ENCODE peak calls at places on chromosome 20, in ten cellular contexts. One of them, this sample, is unnamed.

GRCh38 chr20:21106171-21106694 is at the start of gene LINC00237:
- DNase-seq in neural progenitor cell: peak
- DNase-seq in ovary: no peak
- DNase-seq in uterus: no peak
- DNase-seq in left lung: no peak
- DNase-seq in astrocyte of the spinal cord: no peak
- DNase-seq in fibroblast of lung: no peak
- DNase-seq in right atrium auricular region: no peak
- DNase-seq in mucosa of descending colon: no peak
- DNase-seq in SK-N-SH: peak
- DNase-seq in this sample: no peak

GRCh38 chr20:22499475-22500174 is 84.7 kb downstream of the FOXA2 start:
- DNase-seq in neural progenitor cell: no peak
- DNase-seq in uterus: no peak
- DNase-seq in right atrium auricular region: no peak
- DNase-seq in left lung: no peak
- DNase-seq in ovary: no peak
- DNase-seq in astrocyte of the spinal cord: no peak
- DNase-seq in SK-N-SH: no peak
- DNase-seq in fibroblast of lung: no peak
- DNase-seq in mucosa of descending colon: peak
- DNase-seq in this sample: no peak

GRCh38 chr20:8368680-8369079 is 236.6 kb downstream of the PLCB1 start:
- DNase-seq in neural progenitor cell: no peak
- DNase-seq in mucosa of descending colon: no peak
- DNase-seq in SK-N-SH: no peak
- DNase-seq in left lung: no peak
- DNase-seq in right atrium auricular region: no peak
- DNase-seq in astrocyte of the spinal cord: no peak
- DNase-seq in ovary: no peak
- DNase-seq in fibroblast of lung: no peak
- DNase-seq in uterus: no peak
- DNase-seq in this sample: no peak

GRCh38 chr20:53608071-53608455 is 14.4 kb upstream of the ZNF217 start:
- DNase-seq in uterus: no peak
- DNase-seq in ovary: peak
- DNase-seq in neural progenitor cell: no peak
- DNase-seq in right atrium auricular region: peak
- DNase-seq in SK-N-SH: no peak
- DNase-seq in fibroblast of lung: no peak
- DNase-seq in astrocyte of the spinal cord: no peak
- DNase-seq in left lung: no peak
- DNase-seq in mucosa of descending colon: no peak
- DNase-seq in this sample: peak

GRCh38 chr20:24096256-24096655 is 107.7 kb upstream of the GGTLC1 start:
- DNase-seq in ovary: no peak
- DNase-seq in uterus: no peak
- DNase-seq in right atrium auricular region: no peak
- DNase-seq in astrocyte of the spinal cord: no peak
- DNase-seq in neural progenitor cell: peak
- DNase-seq in mucosa of descending colon: no peak
- DNase-seq in SK-N-SH: no peak
- DNase-seq in left lung: no peak
- DNase-seq in fibroblast of lung: no peak
- DNase-seq in this sample: no peak

GRCh38 chr20:2653511-2654383 is 1.3 kb downstream of the NOP56 start:
- DNase-seq in right atrium auricular region: no peak
- DNase-seq in neural progenitor cell: no peak
- DNase-seq in left lung: no peak
- DNase-seq in ovary: no peak
- DNase-seq in fibroblast of lung: no peak
- DNase-seq in SK-N-SH: no peak
- DNase-seq in astrocyte of the spinal cord: no peak
- DNase-seq in mucosa of descending colon: no peak
- DNase-seq in uterus: no peak
- DNase-seq in this sample: no peak

GRCh38 chr20:51121272-51121671 is 98.4 kb upstream of the KCNG1 start:
- DNase-seq in fibroblast of lung: no peak
- DNase-seq in astrocyte of the spinal cord: peak
- DNase-seq in uterus: peak
- DNase-seq in ovary: peak
- DNase-seq in neural progenitor cell: no peak
- DNase-seq in right atrium auricular region: no peak
- DNase-seq in mucosa of descending colon: no peak
- DNase-seq in left lung: no peak
- DNase-seq in SK-N-SH: no peak
- DNase-seq in this sample: no peak

GRCh38 chr20:63968928-63969760 is 586 bp downstream of the ZNF512B start:
- DNase-seq in right atrium auricular region: peak
- DNase-seq in SK-N-SH: peak
- DNase-seq in mucosa of descending colon: peak
- DNase-seq in left lung: no peak
- DNase-seq in fibroblast of lung: no peak
- DNase-seq in uterus: peak
- DNase-seq in neural progenitor cell: peak
- DNase-seq in ovary: peak
- DNase-seq in astrocyte of the spinal cord: no peak
- DNase-seq in this sample: no peak

GRCh38 chr20:44215125-44215524 is 4.6 kb upstream of the OSER1 start:
- DNase-seq in SK-N-SH: peak
- DNase-seq in astrocyte of the spinal cord: peak
- DNase-seq in neural progenitor cell: peak
- DNase-seq in left lung: peak
- DNase-seq in ovary: peak
- DNase-seq in uterus: peak
- DNase-seq in mucosa of descending colon: peak
- DNase-seq in right atrium auricular region: peak
- DNase-seq in fibroblast of lung: peak
- DNase-seq in this sample: no peak

GRCh38 chr20:22984008-22984407 is 51.1 kb upstream of the SSTR4 start:
- DNase-seq in right atrium auricular region: no peak
- DNase-seq in neural progenitor cell: no peak
- DNase-seq in mucosa of descending colon: no peak
- DNase-seq in fibroblast of lung: no peak
- DNase-seq in ovary: no peak
- DNase-seq in left lung: no peak
- DNase-seq in astrocyte of the spinal cord: no peak
- DNase-seq in SK-N-SH: no peak
- DNase-seq in uterus: no peak
- DNase-seq in this sample: no peak

GRCh38 chr20:20864346-20865096 is 152.1 kb upstream of the RALGAPA2 start:
- DNase-seq in uterus: no peak
- DNase-seq in neural progenitor cell: peak
- DNase-seq in fibroblast of lung: no peak
- DNase-seq in ovary: no peak
- DNase-seq in right atrium auricular region: no peak
- DNase-seq in astrocyte of the spinal cord: no peak
- DNase-seq in left lung: no peak
- DNase-seq in SK-N-SH: no peak
- DNase-seq in mucosa of descending colon: no peak
- DNase-seq in this sample: no peak

GRCh38 chr20:47949230-47949629 is 163.9 kb upstream of the SULF2 start:
- DNase-seq in SK-N-SH: no peak
- DNase-seq in astrocyte of the spinal cord: no peak
- DNase-seq in mucosa of descending colon: no peak
- DNase-seq in fibroblast of lung: no peak
- DNase-seq in right atrium auricular region: no peak
- DNase-seq in left lung: no peak
- DNase-seq in uterus: no peak
- DNase-seq in neural progenitor cell: no peak
- DNase-seq in ovary: no peak
- DNase-seq in this sample: no peak

GRCh38 chr20:44692932-44693476 is 22.2 kb upstream of the CCN5 start:
- DNase-seq in neural progenitor cell: no peak
- DNase-seq in astrocyte of the spinal cord: peak
- DNase-seq in left lung: peak
- DNase-seq in fibroblast of lung: peak
- DNase-seq in ovary: peak
- DNase-seq in SK-N-SH: no peak
- DNase-seq in right atrium auricular region: peak
- DNase-seq in mucosa of descending colon: peak
- DNase-seq in uterus: peak
- DNase-seq in this sample: no peak

GRCh38 chr20:63705232-63706026 is 2.3 kb downstream of the ARFRP1 start:
- DNase-seq in neural progenitor cell: no peak
- DNase-seq in right atrium auricular region: no peak
- DNase-seq in uterus: no peak
- DNase-seq in mucosa of descending colon: no peak
- DNase-seq in fibroblast of lung: no peak
- DNase-seq in left lung: no peak
- DNase-seq in astrocyte of the spinal cord: no peak
- DNase-seq in SK-N-SH: no peak
- DNase-seq in ovary: no peak
- DNase-seq in this sample: no peak

GRCh38 chr20:17733781-17734304 is 34.1 kb downstream of the BANF2 start:
- DNase-seq in astrocyte of the spinal cord: no peak
- DNase-seq in left lung: no peak
- DNase-seq in fibroblast of lung: no peak
- DNase-seq in neural progenitor cell: no peak
- DNase-seq in SK-N-SH: no peak
- DNase-seq in mucosa of descending colon: peak
- DNase-seq in uterus: no peak
- DNase-seq in ovary: no peak
- DNase-seq in right atrium auricular region: no peak
- DNase-seq in this sample: no peak

GRCh38 chr20:35497780-35498189 is 31.7 kb downstream of the C20orf173 start:
- DNase-seq in mucosa of descending colon: peak
- DNase-seq in left lung: no peak
- DNase-seq in right atrium auricular region: peak
- DNase-seq in astrocyte of the spinal cord: no peak
- DNase-seq in neural progenitor cell: no peak
- DNase-seq in fibroblast of lung: peak
- DNase-seq in ovary: peak
- DNase-seq in uterus: peak
- DNase-seq in SK-N-SH: no peak
- DNase-seq in this sample: no peak

GRCh38 chr20:19314619-19315018 is 102.2 kb downstream of the SLC24A3 start:
- DNase-seq in mucosa of descending colon: no peak
- DNase-seq in neural progenitor cell: no peak
- DNase-seq in astrocyte of the spinal cord: no peak
- DNase-seq in right atrium auricular region: peak
- DNase-seq in ovary: no peak
- DNase-seq in SK-N-SH: no peak
- DNase-seq in uterus: no peak
- DNase-seq in fibroblast of lung: no peak
- DNase-seq in left lung: no peak
- DNase-seq in this sample: peak

GRCh38 chr20:33576432-33576883 is 85.7 kb upstream of the C20orf144 start:
- DNase-seq in astrocyte of the spinal cord: no peak
- DNase-seq in mucosa of descending colon: no peak
- DNase-seq in neural progenitor cell: no peak
- DNase-seq in SK-N-SH: peak
- DNase-seq in uterus: no peak
- DNase-seq in ovary: no peak
- DNase-seq in left lung: no peak
- DNase-seq in right atrium auricular region: no peak
- DNase-seq in fibroblast of lung: peak
- DNase-seq in this sample: no peak
- TF ChIP-seq CTCF in astrocyte of the spinal cord: no peak
- TF ChIP-seq CTCF in mucosa of descending colon: no peak
- TF ChIP-seq CTCF in neural progenitor cell: peak
- TF ChIP-seq CTCF in SK-N-SH: no peak
- TF ChIP-seq CTCF in uterus: no peak
- TF ChIP-seq CTCF in ovary: no peak
- TF ChIP-seq CTCF in left lung: no peak
- TF ChIP-seq CTCF in right atrium auricular region: no peak
- TF ChIP-seq CTCF in fibroblast of lung: peak
- TF ChIP-seq CTCF in this sample: no peak

GRCh38 chr20:36830791-36831691 is 44.9 kb upstream of the TLDC2 start:
- DNase-seq in mucosa of descending colon: no peak
- DNase-seq in fibroblast of lung: peak
- DNase-seq in ovary: peak
- DNase-seq in SK-N-SH: peak
- DNase-seq in neural progenitor cell: no peak
- DNase-seq in left lung: no peak
- DNase-seq in astrocyte of the spinal cord: no peak
- DNase-seq in uterus: peak
- DNase-seq in right atrium auricular region: peak
- DNase-seq in this sample: no peak
- TF ChIP-seq CTCF in mucosa of descending colon: no peak
- TF ChIP-seq CTCF in fibroblast of lung: peak
- TF ChIP-seq CTCF in ovary: no peak
- TF ChIP-seq CTCF in SK-N-SH: peak
- TF ChIP-seq CTCF in neural progenitor cell: peak
- TF ChIP-seq CTCF in left lung: peak
- TF ChIP-seq CTCF in astrocyte of the spinal cord: peak
- TF ChIP-seq CTCF in uterus: peak
- TF ChIP-seq CTCF in right atrium auricular region: no peak
- TF ChIP-seq CTCF in this sample: peak

GRCh38 chr20:43191946-43192847 is 2.5 kb upstream of the PTPRT start:
- DNase-seq in astrocyte of the spinal cord: no peak
- DNase-seq in left lung: no peak
- DNase-seq in SK-N-SH: peak
- DNase-seq in right atrium auricular region: no peak
- DNase-seq in neural progenitor cell: peak
- DNase-seq in uterus: no peak
- DNase-seq in mucosa of descending colon: peak
- DNase-seq in ovary: no peak
- DNase-seq in fibroblast of lung: no peak
- DNase-seq in this sample: no peak
- TF ChIP-seq CTCF in astrocyte of the spinal cord: peak
- TF ChIP-seq CTCF in left lung: peak
- TF ChIP-seq CTCF in SK-N-SH: peak
- TF ChIP-seq CTCF in right atrium auricular region: no peak
- TF ChIP-seq CTCF in neural progenitor cell: peak
- TF ChIP-seq CTCF in uterus: no peak
- TF ChIP-seq CTCF in mucosa of descending colon: no peak
- TF ChIP-seq CTCF in ovary: no peak
- TF ChIP-seq CTCF in fibroblast of lung: no peak
- TF ChIP-seq CTCF in this sample: peak

GRCh38 chr20:3819413-3820047 is 817 bp upstream of the AP5S1 start:
- DNase-seq in astrocyte of the spinal cord: no peak
- DNase-seq in right atrium auricular region: no peak
- DNase-seq in mucosa of descending colon: no peak
- DNase-seq in uterus: no peak
- DNase-seq in ovary: no peak
- DNase-seq in fibroblast of lung: no peak
- DNase-seq in SK-N-SH: no peak
- DNase-seq in left lung: no peak
- DNase-seq in neural progenitor cell: no peak
- DNase-seq in this sample: no peak

GRCh38 chr20:3820901-3821727 is 767 bp downstream of the AP5S1 start:
- DNase-seq in right atrium auricular region: no peak
- DNase-seq in mucosa of descending colon: peak
- DNase-seq in fibroblast of lung: no peak
- DNase-seq in ovary: no peak
- DNase-seq in astrocyte of the spinal cord: no peak
- DNase-seq in uterus: no peak
- DNase-seq in SK-N-SH: no peak
- DNase-seq in neural progenitor cell: no peak
- DNase-seq in left lung: no peak
- DNase-seq in this sample: no peak

GRCh38 chr20:3815703-3816315 is 4.5 kb upstream of the AP5S1 start:
- DNase-seq in uterus: no peak
- DNase-seq in right atrium auricular region: no peak
- DNase-seq in astrocyte of the spinal cord: no peak
- DNase-seq in SK-N-SH: no peak
- DNase-seq in mucosa of descending colon: no peak
- DNase-seq in fibroblast of lung: no peak
- DNase-seq in left lung: no peak
- DNase-seq in ovary: no peak
- DNase-seq in neural progenitor cell: no peak
- DNase-seq in this sample: no peak

GRCh38 chr20:3820048-3820900 is at the start of gene AP5S1:
- DNase-seq in fibroblast of lung: peak
- DNase-seq in neural progenitor cell: peak
- DNase-seq in uterus: peak
- DNase-seq in mucosa of descending colon: peak
- DNase-seq in ovary: peak
- DNase-seq in SK-N-SH: peak
- DNase-seq in astrocyte of the spinal cord: peak
- DNase-seq in left lung: peak
- DNase-seq in right atrium auricular region: peak
- DNase-seq in this sample: peak

GRCh38 chr20:3818155-3819151 is 1.9 kb upstream of the AP5S1 start:
- DNase-seq in fibroblast of lung: peak
- DNase-seq in left lung: peak
- DNase-seq in uterus: peak
- DNase-seq in astrocyte of the spinal cord: peak
- DNase-seq in ovary: no peak
- DNase-seq in SK-N-SH: peak
- DNase-seq in right atrium auricular region: peak
- DNase-seq in mucosa of descending colon: peak
- DNase-seq in neural progenitor cell: peak
- DNase-seq in this sample: no peak
- TF ChIP-seq CTCF in fibroblast of lung: peak
- TF ChIP-seq CTCF in left lung: peak
- TF ChIP-seq CTCF in uterus: peak
- TF ChIP-seq CTCF in astrocyte of the spinal cord: peak
- TF ChIP-seq CTCF in ovary: peak
- TF ChIP-seq CTCF in SK-N-SH: peak
- TF ChIP-seq CTCF in right atrium auricular region: peak
- TF ChIP-seq CTCF in mucosa of descending colon: no peak
- TF ChIP-seq CTCF in neural progenitor cell: peak
- TF ChIP-seq CTCF in this sample: peak